ENCODE peak calls at places on chromosomes 11 and 22, in four cellular contexts. One of them, this sample, is unnamed.

GRCh38 chr11:13076961-13077360 is 67.8 kb downstream of the RASSF10 start:
- DNase-seq in sigmoid colon: no peak
- DNase-seq in spleen: no peak
- DNase-seq in cardiac muscle cell: no peak
- DNase-seq in this sample: no peak

GRCh38 chr11:105468154-105468553 is 141.7 kb upstream of the GRIA4 start:
- DNase-seq in sigmoid colon: no peak
- DNase-seq in spleen: no peak
- DNase-seq in cardiac muscle cell: no peak
- DNase-seq in this sample: no peak

GRCh38 chr11:126354631-126355323 is 709 bp upstream of the ST3GAL4 start:
- DNase-seq in sigmoid colon: peak; percentile 53
- DNase-seq in spleen: peak; percentile 70
- DNase-seq in cardiac muscle cell: no peak
- DNase-seq in this sample: no peak

GRCh38 chr11:3109921-3110706 is 52.9 kb upstream of the CARS1 start:
- DNase-seq in sigmoid colon: peak; percentile 78
- DNase-seq in spleen: peak; percentile 82
- DNase-seq in cardiac muscle cell: peak; percentile 56
- DNase-seq in this sample: peak; percentile 87

GRCh38 chr11:131637469-131638175 is 267.2 kb downstream of the NTM start:
- DNase-seq in sigmoid colon: no peak
- DNase-seq in spleen: no peak
- DNase-seq in cardiac muscle cell: no peak
- DNase-seq in this sample: peak; percentile 20

GRCh38 chr11:1650034-1650917 is 20.7 kb downstream of the KRTAP5-5 start:
- DNase-seq in sigmoid colon: peak; percentile 38
- DNase-seq in spleen: peak; percentile 59
- DNase-seq in cardiac muscle cell: no peak
- DNase-seq in this sample: no peak

GRCh38 chr22:22528780-22529179 is 8.7 kb upstream of the ZNF280A start:
- DNase-seq in sigmoid colon: no peak
- DNase-seq in spleen: no peak
- DNase-seq in cardiac muscle cell: no peak
- DNase-seq in this sample: no peak

GRCh38 chr11:88206746-88207145 is 31.5 kb upstream of the RAB38 start:
- DNase-seq in sigmoid colon: no peak
- DNase-seq in spleen: no peak
- DNase-seq in cardiac muscle cell: no peak
- DNase-seq in this sample: no peak

GRCh38 chr22:50703726-50704509 is 31.3 kb downstream of the SHANK3 start:
- DNase-seq in sigmoid colon: peak; percentile 55
- DNase-seq in spleen: peak; percentile 64
- DNase-seq in cardiac muscle cell: no peak
- DNase-seq in this sample: peak; percentile 38

GRCh38 chr22:28064941-28065340 is 145.9 kb upstream of the PITPNB start:
- DNase-seq in sigmoid colon: no peak
- DNase-seq in spleen: no peak
- DNase-seq in cardiac muscle cell: no peak
- DNase-seq in this sample: no peak

GRCh38 chr22:19713650-19714319 is 518 bp upstream of the SEPTIN5 start:
- DNase-seq in sigmoid colon: no peak
- DNase-seq in spleen: peak; percentile 81
- DNase-seq in cardiac muscle cell: peak; percentile 27
- DNase-seq in this sample: peak; percentile 75

GRCh38 chr11:7597620-7598019 is 75.7 kb downstream of the CYB5R2 start:
- DNase-seq in sigmoid colon: no peak
- DNase-seq in spleen: no peak
- DNase-seq in cardiac muscle cell: no peak
- DNase-seq in this sample: no peak

GRCh38 chr22:40766956-40767355 is 52.2 kb downstream of the SLC25A17 start:
- DNase-seq in sigmoid colon: no peak
- DNase-seq in spleen: no peak
- DNase-seq in cardiac muscle cell: no peak
- DNase-seq in this sample: no peak

GRCh38 chr22:46679711-46680269 is 58.3 kb downstream of the CERK start:
- DNase-seq in sigmoid colon: no peak
- DNase-seq in spleen: no peak
- DNase-seq in cardiac muscle cell: no peak
- DNase-seq in this sample: no peak
- H3K4me1 ChIP-seq in sigmoid colon: peaks cover 12% of the 10 kb centered on the region
- H3K4me1 ChIP-seq in spleen: peaks cover 44% of the 10 kb centered on the region
- H3K4me1 ChIP-seq in cardiac muscle cell: peaks cover 8% of the 10 kb centered on the region
- H3K4me1 ChIP-seq in this sample: no peaks in the 10 kb centered on the region

GRCh38 chr22:24566899-24567511 is 11.2 kb downstream of the SNRPD3 start:
- DNase-seq in sigmoid colon: no peak
- DNase-seq in spleen: no peak
- DNase-seq in cardiac muscle cell: peak; percentile 3
- DNase-seq in this sample: no peak
- H3K36me3 ChIP-seq in sigmoid colon: peaks cover 7% of the 10 kb centered on the region
- H3K36me3 ChIP-seq in spleen: peaks cover 62% of the 10 kb centered on the region
- H3K36me3 ChIP-seq in cardiac muscle cell: peaks cover 26% of the 10 kb centered on the region
- H3K36me3 ChIP-seq in this sample: peaks cover 84% of the 10 kb centered on the region

GRCh38 chr11:65642014-65642671 is 4.2 kb downstream of the SIPA1 start:
- DNase-seq in sigmoid colon: no peak
- DNase-seq in spleen: peak; percentile 84
- DNase-seq in cardiac muscle cell: peak; percentile 36
- DNase-seq in this sample: peak; percentile 93

GRCh38 chr11:65637794-65638317 is at the start of gene SIPA1:
- DNase-seq in sigmoid colon: peak; percentile 86
- DNase-seq in spleen: peak; percentile 95
- DNase-seq in cardiac muscle cell: peak; percentile 89
- DNase-seq in this sample: peak; percentile 97

GRCh38 chr11:65640483-65641207 is 2.7 kb downstream of the SIPA1 start:
- DNase-seq in sigmoid colon: no peak
- DNase-seq in spleen: peak; percentile 97
- DNase-seq in cardiac muscle cell: no peak
- DNase-seq in this sample: no peak

GRCh38 chr11:65641233-65642013 is 3.5 kb downstream of the SIPA1 start:
- DNase-seq in sigmoid colon: no peak
- DNase-seq in spleen: peak; percentile 84
- DNase-seq in cardiac muscle cell: no peak
- DNase-seq in this sample: no peak

GRCh38 chr11:65639623-65640482 is 2.0 kb downstream of the SIPA1 start:
- DNase-seq in sigmoid colon: no peak
- DNase-seq in spleen: peak; percentile 96
- DNase-seq in cardiac muscle cell: no peak
- DNase-seq in this sample: no peak
- H3K27ac ChIP-seq in sigmoid colon: peak overlapping the region; percentile 89
- H3K27ac ChIP-seq in spleen: peak overlapping the region; percentile 97
- H3K27ac ChIP-seq in cardiac muscle cell: no peak overlapping the region
- H3K27ac ChIP-seq in this sample: no peak overlapping the region

DNA sequence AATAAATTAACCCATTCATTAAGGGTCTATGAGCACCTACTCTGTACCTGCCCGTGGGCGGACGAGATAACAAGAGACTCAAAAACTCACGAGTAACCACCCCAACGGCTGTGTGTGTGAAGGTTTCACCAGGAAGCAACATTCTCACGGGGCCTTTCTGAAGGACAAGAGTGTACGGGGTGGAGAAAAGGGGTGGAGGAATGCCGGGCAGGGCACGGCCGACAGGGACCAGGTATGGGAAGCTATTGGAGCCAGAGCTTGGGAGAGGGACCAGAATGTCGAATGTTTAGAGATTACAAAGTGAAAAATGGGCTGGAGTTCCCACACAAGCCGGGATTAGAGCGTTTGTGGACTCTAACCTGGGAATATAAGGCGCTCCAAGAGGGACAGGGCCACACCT is 1.6 kb downstream of the KMT5B start:
- DNase-seq in sigmoid colon: no peak
- DNase-seq in spleen: no peak
- DNase-seq in cardiac muscle cell: no peak
- DNase-seq in this sample: no peak
- H3K4me1 ChIP-seq in sigmoid colon: peaks cover 56% of the 10 kb centered on the region
- H3K4me1 ChIP-seq in spleen: peaks cover 79% of the 10 kb centered on the region
- H3K4me1 ChIP-seq in cardiac muscle cell: peaks cover 11% of the 10 kb centered on the region
- H3K4me1 ChIP-seq in this sample: peaks cover 5% of the 10 kb centered on the region

GRCh38 chr22:38727530-38728451 is 22.0 kb downstream of the GTPBP1 start:
- DNase-seq in sigmoid colon: peak; percentile 57
- DNase-seq in spleen: peak; percentile 58
- DNase-seq in cardiac muscle cell: no peak
- DNase-seq in this sample: no peak
- H3K36me3 ChIP-seq in sigmoid colon: peaks cover 61% of the 10 kb centered on the region
- H3K36me3 ChIP-seq in spleen: peaks cover 98% of the 10 kb centered on the region
- H3K36me3 ChIP-seq in cardiac muscle cell: peaks cover 67% of the 10 kb centered on the region
- H3K36me3 ChIP-seq in this sample: peaks cover 90% of the 10 kb centered on the region

GRCh38 chr22:17974087-17974486 is 50.3 kb downstream of the MICAL3 start:
- DNase-seq in sigmoid colon: no peak
- DNase-seq in spleen: peak; percentile 16
- DNase-seq in cardiac muscle cell: no peak
- DNase-seq in this sample: no peak
- H3K27ac ChIP-seq in sigmoid colon: peak overlapping the region; percentile 3
- H3K27ac ChIP-seq in spleen: no peak overlapping the region
- H3K27ac ChIP-seq in cardiac muscle cell: no peak overlapping the region
- H3K27ac ChIP-seq in this sample: no peak overlapping the region

GRCh38 chr11:65887723-65888162 is 528 bp downstream of the FIBP start:
- DNase-seq in sigmoid colon: no peak
- DNase-seq in spleen: no peak
- DNase-seq in cardiac muscle cell: no peak
- DNase-seq in this sample: no peak
- H3K4me1 ChIP-seq in sigmoid colon: peaks cover 59% of the 10 kb centered on the region
- H3K4me1 ChIP-seq in spleen: peaks cover 87% of the 10 kb centered on the region
- H3K4me1 ChIP-seq in cardiac muscle cell: peaks cover 19% of the 10 kb centered on the region
- H3K4me1 ChIP-seq in this sample: no peaks in the 10 kb centered on the region

GRCh38 chr11:114815176-114815575 is 136.8 kb downstream of the NXPE2 start:
- DNase-seq in sigmoid colon: no peak
- DNase-seq in spleen: no peak
- DNase-seq in cardiac muscle cell: no peak
- DNase-seq in this sample: no peak
- H3K36me3 ChIP-seq in sigmoid colon: no peaks in the 10 kb centered on the region
- H3K36me3 ChIP-seq in spleen: no peaks in the 10 kb centered on the region
- H3K36me3 ChIP-seq in cardiac muscle cell: no peaks in the 10 kb centered on the region
- H3K36me3 ChIP-seq in this sample: no peaks in the 10 kb centered on the region

This sample was measured in endodermal cell.